ENCODE peak calls at places on chromosomes 16 and 17, in five cellular contexts. O is GM23248, H is GM23338, F is fibroblast of lung, B is endothelial cell of umbilical vein. J is an unnamed sample.

GRCh38 chr17:3020381-3020780 is 43.0 kb downstream of the OR1D5 start:
- DNase-seq in O (no peak), H (no peak), F (no peak), B (no peak), J (no peak)

GRCh38 chr16:13767215-13767614 is 152.7 kb upstream of the ERCC4 start:
- DNase-seq in O (no peak), H (peak), F (no peak), B (no peak), J (no peak)

GRCh38 chr16:67470314-67470713 is 10.6 kb downstream of the ATP6V0D1 start:
- DNase-seq in O (no peak), H (no peak), F (no peak), B (no peak), J (no peak)

GRCh38 chr17:4934173-4934979 is 2.3 kb downstream of the GP1BA start:
- DNase-seq in O (peak), H (peak), F (peak), B (peak), J (peak)

GRCh38 chr17:61466246-61466645 is 14.0 kb downstream of the TBX4 start:
- DNase-seq in O (no peak), H (no peak), F (no peak), B (no peak), J (no peak)

GRCh38 chr16:11370084-11370931 is 25.0 kb downstream of the RMI2 start:
- DNase-seq in O (no peak), H (no peak), F (no peak), B (no peak), J (no peak)

GRCh38 chr17:43578699-43579569 is 32.8 kb upstream of the ETV4 start:
- DNase-seq in O (peak), H (peak), F (peak), B (peak), J (peak)

GRCh38 chr16:5841934-5842333 is 744.3 kb upstream of the EEF2KMT start:
- DNase-seq in O (no peak), H (no peak), F (no peak), B (no peak), J (no peak)

GRCh38 chr16:81632392-81633146 is 146.5 kb upstream of the PLCG2 start:
- DNase-seq in O (peak), H (no peak), F (peak), B (peak), J (peak)

GRCh38 chr17:28325221-28325620 is 6.2 kb downstream of the TMEM97 start:
- DNase-seq in O (no peak), H (no peak), F (no peak), B (no peak), J (no peak)

GRCh38 chr17:28477928-28478327 is 4.5 kb downstream of the SLC13A2 start:
- DNase-seq in O (no peak), H (no peak), F (no peak), B (no peak), J (no peak)

GRCh38 chr17:28191018-28191417 is 128.0 kb upstream of the TMEM97 start:
- DNase-seq in O (no peak), H (no peak), F (no peak), B (no peak), J (peak)

GRCh38 chr17:83193336-83194188 is 114.2 kb downstream of the METRNL start:
- DNase-seq in O (peak), H (no peak), F (no peak), B (no peak), J (peak)

GRCh38 chr17:32486701-32487459 is at the start of gene CDK5R1:
- DNase-seq in O (peak), H (peak), F (peak), B (peak), J (peak)

GRCh38 chr16:68416057-68417046 is 32.0 kb downstream of the SMPD3 start:
- DNase-seq in O (no peak), H (no peak), F (no peak), B (no peak), J (peak)

GRCh38 chr16:56481468-56482112 is 30.2 kb downstream of the OGFOD1 start:
- DNase-seq in O (peak), H (no peak), F (peak), B (no peak), J (peak)

GRCh38 chr17:57697197-57697596 is 47.9 kb downstream of the CCDC182 start:
- DNase-seq in O (no peak), H (no peak), F (no peak), B (no peak), J (no peak)

GRCh38 chr16:82609140-82609539 is 17.6 kb upstream of the CDH13 start:
- DNase-seq in O (no peak), H (no peak), F (no peak), B (no peak), J (no peak)

GRCh38 chr16:83972256-83973008 is 4.4 kb downstream of the NECAB2 start:
- DNase-seq in O (no peak), H (no peak), F (no peak), B (no peak), J (no peak)

GRCh38 chr17:35879748-35880654 is at the start of gene CCL5:
- DNase-seq in O (no peak), H (no peak), F (no peak), B (no peak), J (peak)

GRCh38 chr16:30802971-30803370 is 16.0 kb upstream of the ZNF629 start:
- DNase-seq in O (no peak), H (no peak), F (no peak), B (no peak), J (no peak)

GRCh38 chr16:65105173-65105572 is 16.7 kb downstream of the CDH11 start:
- DNase-seq in O (no peak), H (no peak), F (peak), B (no peak), J (no peak)

GRCh38 chr17:3766783-3767182 is 34.2 kb downstream of the ITGAE start:
- DNase-seq in O (no peak), H (no peak), F (no peak), B (no peak), J (no peak)

GRCh38 chr17:40588557-40588956 is 23.3 kb upstream of the CCR7 start:
- DNase-seq in O (no peak), H (no peak), F (no peak), B (no peak), J (no peak)

GRCh38 chr16:72721981-72722380 is 325.9 kb downstream of the ZFHX3 start:
- DNase-seq in O (no peak), H (no peak), F (no peak), B (no peak), J (no peak)

GRCh38 chr17:34220776-34221390 is 34.2 kb upstream of the CCL2 start:
- DNase-seq in O (no peak), H (no peak), F (no peak), B (no peak), J (no peak)

GRCh38 chr16:57077714-57078113 is 14.7 kb upstream of the CPNE2 start:
- DNase-seq in O (no peak), H (no peak), F (no peak), B (no peak), J (no peak)

GRCh38 chr16:84190731-84191388 is at the start of gene ADAD2:
- DNase-seq in O (no peak), H (peak), F (no peak), B (no peak), J (no peak)

GRCh38 chr17:14069251-14069981 is at the start of gene COX10:
- DNase-seq in O (peak), H (peak), F (peak), B (peak), J (peak)

GRCh38 chr16:66003196-66003595 is 363.3 kb upstream of the CDH5 start:
- DNase-seq in O (peak), H (no peak), F (peak), B (no peak), J (peak)

GRCh38 chr16:75340715-75341500 is 89.5 kb upstream of the BCAR1 start:
- DNase-seq in O (peak), H (peak), F (no peak), B (peak), J (peak)

GRCh38 chr16:4315185-4316102 is at the start of gene GLIS2:
- DNase-seq in O (peak), H (peak), F (peak), B (peak), J (peak)

GRCh38 chr16:68902376-68903345 is 59.3 kb downstream of the TANGO6 start:
- DNase-seq in O (peak), H (peak), F (peak), B (peak), J (peak)

GRCh38 chr16:82384017-82384416 is 214.0 kb upstream of the MPHOSPH6 start:
- DNase-seq in O (no peak), H (no peak), F (no peak), B (no peak), J (no peak)

GRCh38 chr17:46092996-46093395 is 93.9 kb downstream of the STH start:
- DNase-seq in O (peak), H (no peak), F (peak), B (no peak), J (no peak)

GRCh38 chr16:68229431-68230175 is 6.3 kb downstream of the ESRP2 start:
- DNase-seq in O (peak), H (peak), F (peak), B (peak), J (peak)

GRCh38 chr17:36544049-36544319 is 735 bp upstream of the GGNBP2 start:
- DNase-seq in O (peak), H (peak), F (no peak), B (peak), J (peak)

GRCh38 chr16:68033101-68033500 is 10.0 kb downstream of the DUS2 start:
- DNase-seq in O (no peak), H (no peak), F (no peak), B (no peak), J (no peak)

GRCh38 chr17:19005442-19005773 is 844 bp upstream of the FAM83G start:
- DNase-seq in O (no peak), H (peak), F (no peak), B (no peak), J (no peak)
- H3K4me3 ChIP-seq in O (no peak), H (peak), F (no peak), B (no peak), J (no peak)

GRCh38 chr17:50149099-50149424 is 1.4 kb downstream of the PPP1R9B start:
- DNase-seq in O (no peak), H (no peak), F (no peak), B (no peak), J (no peak)

GRCh38 chr17:50148226-50149098 is 2.0 kb downstream of the PPP1R9B start:
- DNase-seq in O (peak), H (peak), F (no peak), B (no peak), J (peak)

GRCh38 chr17:50151041-50151936 is 812 bp upstream of the PPP1R9B start:
- DNase-seq in O (peak), H (peak), F (peak), B (peak), J (peak)

GRCh38 chr17:50150354-50151040 is at the start of gene PPP1R9B:
- DNase-seq in O (no peak), H (no peak), F (no peak), B (no peak), J (no peak)

DNA sequence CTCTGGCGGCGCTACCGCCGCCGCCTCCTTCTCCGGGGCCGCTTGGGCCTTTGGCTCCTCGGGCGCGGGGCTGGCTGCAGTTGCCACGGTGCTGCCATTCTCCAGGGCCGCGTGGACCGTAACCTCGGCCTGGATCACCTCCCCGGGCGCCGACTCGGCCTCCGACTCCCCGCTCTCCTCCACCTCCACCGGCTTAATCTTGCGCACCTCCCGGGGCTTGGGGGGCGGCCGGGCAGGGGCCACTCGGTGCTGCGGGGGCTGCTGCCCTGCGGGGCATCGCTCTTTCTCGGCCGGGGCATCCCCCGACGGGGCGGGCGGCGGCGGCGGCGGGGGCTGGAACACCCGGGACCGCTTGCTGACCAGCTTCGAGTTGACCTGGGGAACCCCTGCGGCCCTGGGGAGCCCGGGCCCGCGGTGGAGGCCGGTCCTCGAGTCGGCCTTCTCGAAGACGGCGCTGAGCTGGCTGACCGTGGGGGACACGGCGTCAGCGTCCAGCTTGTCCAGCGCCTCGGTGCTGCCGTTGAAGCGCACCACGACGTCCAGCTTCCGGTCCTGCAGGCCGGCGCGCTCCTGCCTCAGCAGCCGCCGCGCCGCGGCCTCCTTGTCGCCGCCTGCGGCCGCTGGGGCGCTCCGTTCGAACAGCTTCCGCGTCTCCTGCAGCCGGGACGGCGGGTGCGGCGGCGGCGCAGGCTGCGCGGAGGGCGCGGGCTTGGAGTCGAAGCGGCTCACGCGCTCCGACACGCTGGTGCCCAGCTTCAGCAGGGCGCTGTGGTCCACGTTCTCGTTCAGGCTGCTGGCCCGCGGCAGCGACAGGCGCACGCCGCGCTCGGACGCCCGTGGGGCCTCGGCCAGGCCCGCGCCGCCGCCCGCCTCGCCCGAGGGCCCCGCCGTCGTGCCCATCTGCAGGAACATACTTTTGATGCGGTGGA is 788 bp downstream of the PPP1R9B start:
- DNase-seq in O (peak), H (peak), F (peak), B (peak), J (peak)
- TF ChIP-seq EZH2 in O (no peak), H (peak), F (no peak), B (no peak), J (no peak)

DNA sequence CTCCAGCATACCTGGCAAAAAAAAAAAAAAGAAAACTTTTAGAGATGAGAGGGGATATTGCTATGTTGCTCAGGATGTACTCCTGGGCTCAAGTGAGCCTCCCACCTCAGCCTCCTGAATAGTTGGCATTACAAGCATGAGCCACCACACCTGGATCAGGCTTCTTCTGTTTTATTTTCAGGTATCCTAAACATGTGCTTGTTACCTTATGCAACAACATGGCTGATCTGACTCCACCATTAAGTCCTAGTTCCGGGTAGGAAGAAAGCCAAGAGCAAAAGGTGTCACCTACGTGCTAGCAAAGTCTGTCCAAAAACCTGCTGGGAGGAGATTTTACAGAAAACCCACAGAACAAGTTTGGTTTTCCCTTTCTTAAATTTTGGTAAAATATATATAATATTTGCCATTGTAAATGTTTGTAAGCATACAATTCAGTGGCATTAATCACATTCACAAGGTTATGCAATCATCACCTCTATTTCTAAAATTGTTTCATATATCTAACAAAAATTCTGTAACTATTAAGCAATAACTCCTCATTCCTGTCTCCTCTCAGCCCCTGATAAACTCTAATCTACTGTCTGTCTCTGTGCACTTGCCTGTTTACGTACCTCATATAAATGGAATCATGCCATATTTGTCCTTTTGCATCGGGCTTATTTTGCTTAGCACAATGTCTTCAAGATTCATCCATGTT is 9.1 kb upstream of the CACNG3 start:
- DNase-seq in O (no peak), H (no peak), F (no peak), B (no peak), J (no peak)
- H2AFZ ChIP-seq in O (no peak), H (no peak), F (no peak), B (no peak), J (no peak)

DNA sequence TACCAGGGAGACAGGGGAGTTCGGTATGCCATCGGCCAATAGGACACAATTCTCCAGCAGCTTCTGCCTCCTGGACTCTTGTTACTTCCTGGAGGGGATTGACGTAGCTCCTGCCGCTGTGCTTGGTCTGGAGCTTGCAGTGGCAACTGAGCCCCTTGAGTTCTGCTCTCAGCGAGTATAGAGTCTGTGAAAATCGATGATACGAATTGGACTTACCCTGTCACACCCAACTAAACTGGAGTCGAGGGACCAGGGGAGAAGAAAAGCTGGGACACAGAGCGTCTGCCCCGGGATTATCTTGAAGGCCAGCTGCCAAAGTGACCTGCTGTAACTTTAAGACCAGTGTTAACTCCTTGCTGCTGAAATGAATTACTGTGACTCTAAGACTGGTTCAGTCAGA is 22.2 kb downstream of the SEC14L1 start:
- DNase-seq in O (no peak), H (no peak), F (no peak), B (peak), J (no peak)
- H3K4me3 ChIP-seq in O (no peak), H (no peak), F (no peak), B (no peak), J (no peak)

GRCh38 chr16:27231692-27232060 is 28.4 kb downstream of the KDM8 start:
- DNase-seq in O (no peak), H (no peak), F (no peak), B (no peak), J (no peak)

GRCh38 chr16:27228621-27229501 is 25.5 kb downstream of the KDM8 start:
- DNase-seq in O (no peak), H (no peak), F (no peak), B (no peak), J (no peak)

GRCh38 chr16:27232061-27232841 is 28.9 kb downstream of the KDM8 start:
- DNase-seq in O (no peak), H (no peak), F (no peak), B (no peak), J (no peak)

GRCh38 chr16:27229891-27230470 is 26.7 kb downstream of the KDM8 start:
- DNase-seq in O (no peak), H (no peak), F (no peak), B (no peak), J (no peak)

DNA sequence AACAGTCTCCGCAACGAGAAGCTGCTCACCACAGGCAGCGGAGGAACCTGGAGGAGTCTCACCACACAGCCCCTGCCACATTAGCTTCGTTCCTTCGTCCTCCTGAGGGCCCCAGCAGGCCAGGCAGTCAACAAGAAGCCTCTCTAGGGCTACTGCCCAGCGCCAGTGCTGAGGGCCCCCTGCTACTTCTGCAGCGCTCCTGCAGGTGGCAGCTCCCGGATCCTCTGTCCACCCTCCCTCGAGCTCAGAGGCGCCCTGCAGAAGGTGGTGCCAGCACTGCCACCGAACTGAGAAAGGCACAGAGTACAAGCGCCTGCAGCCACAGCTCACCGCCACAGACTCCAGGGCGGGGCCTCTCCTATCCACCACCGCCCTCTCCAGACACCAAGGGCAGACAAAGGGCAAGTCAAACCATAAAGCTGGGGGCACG is 27.3 kb downstream of the KDM8 start:
- DNase-seq in O (no peak), H (peak), F (no peak), B (no peak), J (no peak)
- TF ChIP-seq EZH2 in O (no peak), H (no peak), F (no peak), B (no peak), J (no peak)